ENCODE peak calls at places on chromosomes 11 and 22, in eight cellular contexts. S is uterus; J is body of pancreas; G is kidney; O is CD8-positive, alpha-beta T cell; H is SK-N-SH; B is OCI-LY7; E is hepatocyte. V is an unnamed sample. For H3K4me1, the result is how much of the 10 kb centered on the place peaks cover.

GRCh38 chr11:110968348-110969062 is 256.3 kb upstream of the ARHGAP20 start:
- DNase-seq in E (no peak), B (no peak), J (no peak), O (no peak), H (no peak), S (no peak), G (no peak), V (no peak)

GRCh38 chr11:46724088-46724487 is 5.1 kb downstream of the F2 start:
- DNase-seq in H (no peak), O (no peak), E (no peak), J (no peak), S (no peak), G (no peak), B (peak), V (no peak)

GRCh38 chr22:18119409-18120110 is 9.0 kb downstream of the TUBA8 start:
- DNase-seq in E (no peak), O (no peak), S (no peak), J (no peak), B (no peak), G (no peak), H (no peak), V (no peak)

GRCh38 chr22:23751441-23751996 is 607 bp upstream of the ZNF70 start:
- DNase-seq in J (no peak), G (no peak), E (peak), B (no peak), S (peak), O (no peak), H (no peak), V (no peak)

GRCh38 chr11:69834811-69835800 is 15.9 kb upstream of the FGF3 start:
- DNase-seq in H (peak), S (no peak), J (no peak), B (no peak), E (no peak), G (no peak), O (no peak), V (peak)

GRCh38 chr11:131672191-131672590 is 301.8 kb downstream of the NTM start:
- DNase-seq in G (no peak), S (no peak), O (no peak), H (no peak), B (no peak), E (no peak), J (no peak), V (no peak)

GRCh38 chr11:24588075-24588474 is 91.2 kb downstream of the LUZP2 start:
- DNase-seq in H (no peak), O (no peak), G (no peak), S (no peak), B (no peak), J (no peak), E (no peak), V (no peak)

GRCh38 chr11:117378966-117379865 is 51.6 kb downstream of the CEP164 start:
- DNase-seq in E (no peak), B (no peak), H (peak), O (no peak), J (no peak), S (no peak), G (no peak), V (no peak)

GRCh38 chr22:49674479-49674830 is 153.2 kb downstream of the BRD1 start:
- DNase-seq in G (no peak), J (no peak), H (no peak), S (peak), E (no peak), B (no peak), O (no peak), V (no peak)

GRCh38 chr11:64239662-64240466 is 1.0 kb upstream of the FKBP2 start:
- DNase-seq in O (peak), G (no peak), H (no peak), J (no peak), B (peak), S (no peak), E (no peak), V (no peak)

GRCh38 chr11:64237484-64237951 is 3.1 kb downstream of the VEGFB start:
- DNase-seq in O (peak), B (no peak), G (peak), H (no peak), J (peak), S (peak), E (peak), V (no peak)

GRCh38 chr11:64238076-64238475 is 2.8 kb upstream of the FKBP2 start:
- DNase-seq in O (peak), B (no peak), E (no peak), J (peak), H (no peak), S (no peak), G (no peak), V (no peak)

GRCh38 chr11:64240467-64241174 is at the start of gene FKBP2:
- DNase-seq in S (peak), O (peak), J (peak), H (peak), G (peak), B (peak), E (peak), V (peak)

DNA sequence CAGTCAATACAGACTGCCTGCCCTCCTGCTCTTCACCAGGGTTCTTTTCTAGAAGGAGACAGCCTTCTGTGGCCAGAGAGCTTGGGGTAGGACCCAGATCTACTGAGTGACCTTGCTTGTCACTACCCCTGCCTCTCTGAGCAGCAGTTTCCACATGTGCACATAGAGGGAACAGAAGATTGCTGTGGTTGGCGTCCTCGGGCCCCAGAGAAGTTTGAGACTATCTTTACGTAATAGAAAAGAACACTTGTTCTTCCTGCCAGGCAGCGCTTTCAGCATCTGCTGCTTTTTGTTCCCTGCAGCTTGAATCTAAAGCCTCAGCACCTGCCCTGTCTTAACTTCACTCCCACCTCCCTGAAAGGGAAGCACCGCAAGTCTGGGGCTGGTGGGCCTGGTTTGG is 1.9 kb upstream of the FKBP2 start:
- DNase-seq in B (peak), S (no peak), H (no peak), E (no peak), J (no peak), O (peak), G (no peak), V (no peak)
- H3K27ac ChIP-seq in B (peak), S (no peak), H (no peak), E (peak), J (peak), O (no peak), G (no peak), V (no peak)

DNA sequence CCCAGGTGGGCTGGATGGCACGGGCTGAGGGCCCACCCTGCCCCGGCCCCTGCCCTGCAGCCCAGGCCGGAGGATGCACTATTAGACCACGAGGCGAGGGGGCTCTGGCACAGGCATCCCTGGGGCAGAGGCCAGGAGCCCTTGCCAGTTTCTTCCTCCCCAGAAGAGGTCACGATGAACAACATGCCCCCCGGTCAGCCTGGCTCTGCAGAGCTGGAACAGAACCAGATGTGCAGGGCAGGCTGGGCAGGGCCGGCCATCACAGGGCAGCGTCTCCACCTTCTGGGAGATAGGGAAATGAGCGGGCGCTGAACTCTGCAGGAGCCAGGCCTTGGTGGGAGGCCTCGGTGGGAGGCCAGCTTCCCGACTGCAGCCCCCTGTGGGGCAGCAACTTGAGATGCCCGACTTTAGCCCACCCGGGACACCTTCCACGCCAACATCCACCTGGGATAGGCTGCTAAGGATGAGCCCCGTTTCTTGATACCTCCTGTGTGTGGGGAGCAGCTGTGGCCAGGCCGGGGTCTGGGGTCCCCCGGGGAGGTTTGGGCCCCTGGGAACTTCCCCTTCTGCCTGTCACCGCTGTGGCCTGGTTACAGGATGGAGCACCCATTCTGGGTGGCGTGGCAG is 21.8 kb upstream of the GNB1L start:
- DNase-seq in J (peak), B (no peak), E (no peak), G (peak), S (peak), H (peak), O (no peak), V (no peak)
- H3K4me1 ChIP-seq in J (under half), B (under half), E (under half), G (under half), S (under half), H (under half), O (under half), V (under half)

DNA sequence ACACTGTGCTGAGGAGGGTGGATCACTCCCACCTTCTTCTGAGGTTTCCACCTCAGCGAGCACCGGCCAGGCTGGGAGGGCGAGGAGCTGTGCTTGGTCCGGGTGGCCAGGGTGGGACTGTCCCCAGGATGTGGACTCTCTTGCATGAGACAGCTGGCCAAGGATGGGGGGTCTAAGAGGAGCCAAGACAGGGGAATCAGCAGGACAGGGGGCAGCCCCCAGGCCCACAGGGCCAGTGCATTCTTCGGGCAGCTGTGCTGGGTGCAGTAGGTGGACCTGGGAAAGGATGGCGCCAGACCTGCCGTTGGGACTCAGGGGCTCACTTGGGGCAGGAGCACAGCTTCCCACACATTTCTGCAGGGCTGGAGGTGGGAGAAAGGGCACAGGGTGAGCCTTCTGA is 9.5 kb downstream of the APOBEC3A start:
- DNase-seq in E (no peak), H (no peak), G (peak), S (no peak), O (no peak), B (no peak), J (no peak), V (no peak)
- H3K27ac ChIP-seq in E (no peak), H (no peak), G (no peak), S (no peak), O (no peak), B (no peak), J (no peak), V (no peak)

GRCh38 chr11:64529559-64530520 is 61.2 kb upstream of the SLC22A12 start:
- DNase-seq in E (no peak), J (no peak), H (no peak), G (peak), B (no peak), O (no peak), S (no peak), V (no peak)
- H3K4me1 ChIP-seq in E (under half), J (under half), H (under half), G (under half), B (under half), O (under half), S (under half), V (under half)

GRCh38 chr22:39992088-39992826 is 2.5 kb upstream of the FAM83F start:
- DNase-seq in B (no peak), H (no peak), J (no peak), S (no peak), E (no peak), G (no peak), O (no peak), V (no peak)

GRCh38 chr22:39995346-39996252 is 845 bp downstream of the FAM83F start:
- DNase-seq in J (peak), G (peak), H (no peak), E (peak), S (no peak), B (no peak), O (no peak), V (no peak)

GRCh38 chr22:39996732-39997131 is 2.0 kb downstream of the FAM83F start:
- DNase-seq in S (no peak), H (no peak), E (no peak), G (no peak), O (no peak), J (no peak), B (no peak), V (no peak)

GRCh38 chr22:39994046-39994565 is 648 bp upstream of the FAM83F start:
- DNase-seq in B (no peak), O (peak), S (no peak), E (no peak), G (peak), H (no peak), J (no peak), V (no peak)

DNA sequence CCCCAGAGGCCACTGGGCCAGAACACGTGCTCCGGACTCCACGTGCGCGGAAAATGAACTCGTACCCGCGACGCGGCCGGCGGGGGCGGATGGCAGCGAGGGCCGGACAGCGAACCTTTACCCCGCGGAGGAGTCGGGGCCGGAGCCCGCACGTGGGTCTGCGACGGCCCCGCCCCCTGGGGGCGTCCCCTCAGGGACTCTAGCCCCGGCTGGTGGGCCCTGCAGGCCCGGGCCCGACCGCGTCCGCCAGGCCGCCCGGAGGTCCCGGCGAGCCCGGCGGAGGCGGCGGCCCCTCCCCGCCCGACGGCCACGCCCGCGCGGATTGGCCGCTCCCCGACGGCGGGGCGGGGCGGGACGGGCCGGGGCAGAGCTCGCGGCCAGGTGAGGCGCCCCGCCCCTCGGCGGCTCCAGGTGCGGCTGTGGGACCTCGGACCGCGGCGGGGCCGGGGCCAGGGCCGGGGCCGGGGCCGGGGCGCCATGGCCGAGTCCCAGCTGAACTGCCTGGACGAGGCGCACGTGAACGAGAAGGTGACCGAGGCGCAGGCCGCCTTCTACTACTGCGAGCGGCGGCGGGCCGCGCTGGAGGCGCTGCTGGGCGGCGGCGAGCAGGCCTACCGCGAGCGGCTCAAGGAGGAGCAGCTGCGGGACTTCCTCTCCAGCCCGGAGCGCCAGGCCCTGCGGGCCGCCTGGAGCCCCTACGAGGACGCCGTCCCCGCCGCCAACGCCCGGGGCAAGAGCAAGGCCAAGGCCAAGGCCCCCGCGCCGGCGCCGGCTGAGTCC is at the start of gene FAM83F:
- DNase-seq in S (no peak), O (no peak), E (peak), G (peak), H (no peak), J (peak), B (no peak), V (no peak)
- H3K27ac ChIP-seq in S (no peak), O (no peak), E (peak), G (peak), H (no peak), J (peak), B (no peak), V (no peak)

GRCh38 chr11:128465531-128465930 is 121.8 kb downstream of the ETS1 start:
- DNase-seq in B (no peak), O (peak), G (no peak), H (no peak), E (no peak), S (no peak), J (no peak), V (no peak)
- H3K4me1 ChIP-seq in B (half or more), O (half or more), G (under half), H (under half), E (under half), S (under half), J (under half), V (under half)

GRCh38 chr11:122853971-122854446 is 15.7 kb downstream of the CRTAM start:
- DNase-seq in H (peak), E (peak), J (peak), S (peak), G (no peak), O (peak), B (peak), V (peak)
- H3K27ac ChIP-seq in H (peak), E (no peak), J (no peak), S (no peak), G (no peak), O (no peak), B (no peak), V (no peak)

GRCh38 chr11:57310630-57311086 is 14.1 kb downstream of the TNKS1BP1 start:
- DNase-seq in G (no peak), J (peak), E (peak), B (no peak), O (no peak), S (peak), H (no peak), V (no peak)

GRCh38 chr11:57307666-57308270 is 17.0 kb downstream of the TNKS1BP1 start:
- DNase-seq in O (no peak), G (no peak), J (no peak), H (no peak), S (no peak), B (no peak), E (no peak), V (no peak)

GRCh38 chr11:57310091-57310490 is 14.7 kb downstream of the TNKS1BP1 start:
- DNase-seq in B (no peak), O (no peak), H (no peak), S (no peak), J (peak), E (no peak), G (peak), V (no peak)

GRCh38 chr11:57308426-57309060 is 16.2 kb downstream of the TNKS1BP1 start:
- DNase-seq in O (no peak), J (no peak), E (no peak), B (no peak), H (no peak), G (peak), S (no peak), V (no peak)

DNA sequence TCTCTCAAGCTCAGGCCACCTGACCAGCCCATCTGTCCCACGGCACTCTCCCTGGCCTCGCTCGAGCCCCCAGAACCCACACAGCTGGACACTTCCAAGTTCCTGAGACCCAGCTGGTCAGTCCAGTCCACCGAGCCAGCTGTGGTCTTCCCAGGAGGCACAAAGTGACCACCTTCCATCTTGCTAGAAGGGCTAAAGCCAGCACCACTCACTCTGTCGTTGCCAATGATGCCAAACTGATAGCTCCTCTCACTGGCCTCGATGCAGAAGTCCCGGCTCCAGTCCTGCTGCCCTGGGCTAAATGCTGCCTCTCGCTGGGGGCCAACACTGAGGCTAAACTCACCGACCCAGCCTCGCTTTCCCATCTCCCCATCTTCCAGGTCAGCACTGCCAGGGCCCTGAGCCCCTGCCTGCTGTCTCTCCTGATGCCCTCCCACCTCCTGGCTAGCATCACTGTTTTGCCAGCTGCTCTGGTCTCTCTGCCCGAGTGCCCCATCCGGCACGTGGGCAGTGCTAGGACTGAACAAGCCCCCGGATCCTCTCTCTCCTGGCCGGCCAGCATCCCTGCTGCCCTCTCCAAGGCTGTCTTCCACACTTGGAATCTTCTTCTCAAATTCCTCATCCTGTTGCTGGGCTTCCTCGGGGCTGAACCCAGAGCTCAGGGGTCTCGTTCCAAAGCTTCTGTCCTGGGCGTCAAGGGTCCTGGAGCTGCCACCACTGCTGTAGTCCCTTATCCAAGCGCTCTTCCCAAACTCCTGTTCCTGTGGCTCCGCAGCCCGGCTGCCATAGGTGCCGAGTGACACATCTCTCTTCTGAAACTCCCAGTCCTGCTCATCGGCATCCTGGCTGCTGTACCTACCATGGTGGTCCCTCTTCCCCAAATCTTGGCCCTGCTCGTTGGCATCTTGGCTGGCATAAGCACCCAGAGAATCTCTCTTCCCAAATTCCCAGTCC is 15.4 kb downstream of the TNKS1BP1 start:
- DNase-seq in E (no peak), H (no peak), O (no peak), S (no peak), J (peak), G (peak), B (no peak), V (no peak)
- H3K4me1 ChIP-seq in E (under half), H (under half), O (under half), S (under half), J (half or more), G (under half), B (under half), V (under half)

V was measured in SJSA1.